ENCODE peak calls at places on chromosomes 7 and 10, in six cellular contexts. W, E, X, B, J and Q are unnamed samples.

GRCh38 chr7:77329466-77330168 is 86.5 kb downstream of the GSAP start:
- DNase-seq in W (no peak), B (no peak), J (no peak), X (no peak), E (no peak), Q (no peak)

GRCh38 chr7:16660702-16661464 is 14.9 kb downstream of the BZW2 start:
- DNase-seq in E (no peak), W (no peak), X (peak), B (no peak), J (peak), Q (peak)

GRCh38 chr7:23020742-23021401 is 6.9 kb upstream of the HYCC1 start:
- DNase-seq in B (no peak), W (no peak), X (peak), J (peak), E (no peak), Q (peak)

GRCh38 chr10:12875100-12875499 is 126.4 kb downstream of the CCDC3 start:
- DNase-seq in E (no peak), X (no peak), J (no peak), W (peak), B (peak), Q (peak)

GRCh38 chr10:69650589-69651261 is 20.7 kb downstream of the FAM241B start:
- DNase-seq in J (no peak), E (no peak), W (no peak), X (no peak), B (no peak), Q (no peak)

GRCh38 chr10:17835688-17836087 is 26.5 kb downstream of the MRC1 start:
- DNase-seq in X (peak), W (no peak), B (no peak), J (peak), E (peak), Q (peak)

GRCh38 chr7:129805086-129805719 is 147.6 kb downstream of the UBE2H start:
- DNase-seq in X (no peak), W (no peak), B (no peak), J (no peak), E (no peak), Q (no peak)

GRCh38 chr10:62250594-62251198 is 17.9 kb downstream of the RTKN2 start:
- DNase-seq in E (no peak), B (no peak), W (no peak), J (peak), X (peak), Q (peak)

GRCh38 chr10:114403545-114404161 is 649 bp downstream of the AFAP1L2 start:
- DNase-seq in B (no peak), E (peak), W (no peak), J (peak), X (no peak), Q (peak)

DNA sequence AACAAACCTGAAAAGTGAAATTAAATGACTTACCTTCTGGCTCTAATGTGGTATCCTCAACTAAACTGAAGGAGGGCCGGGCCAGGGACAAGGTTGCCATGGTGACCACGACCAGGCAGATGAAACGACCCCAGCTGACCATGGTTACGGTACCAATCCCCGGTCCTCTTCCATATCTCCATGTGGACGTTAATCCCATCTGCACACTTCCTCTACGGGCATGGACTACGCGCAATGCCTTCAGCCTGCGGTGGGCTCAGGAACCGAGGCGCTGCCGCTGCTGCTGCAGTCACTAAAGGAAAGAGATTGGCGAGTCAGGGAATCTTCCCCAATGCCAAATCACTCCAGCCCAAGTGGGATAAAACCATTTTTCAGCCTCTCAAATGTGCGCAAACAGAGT is 4.6 kb downstream of the FGFR2 start:
- DNase-seq in W (no peak), J (no peak), E (no peak), X (no peak), B (no peak), Q (no peak)
- H3K4me3 ChIP-seq in W (no peak), J (no peak), E (peak), X (no peak), B (no peak), Q (no peak)

GRCh38 chr10:86062151-86062550 is 304.4 kb downstream of the GRID1 start:
- DNase-seq in W (no peak), E (no peak), X (no peak), B (no peak), J (no peak), Q (no peak)
- TF ChIP-seq CTCF in W (no peak), E (no peak), X (no peak), B (no peak), J (no peak), Q (no peak)

DNA sequence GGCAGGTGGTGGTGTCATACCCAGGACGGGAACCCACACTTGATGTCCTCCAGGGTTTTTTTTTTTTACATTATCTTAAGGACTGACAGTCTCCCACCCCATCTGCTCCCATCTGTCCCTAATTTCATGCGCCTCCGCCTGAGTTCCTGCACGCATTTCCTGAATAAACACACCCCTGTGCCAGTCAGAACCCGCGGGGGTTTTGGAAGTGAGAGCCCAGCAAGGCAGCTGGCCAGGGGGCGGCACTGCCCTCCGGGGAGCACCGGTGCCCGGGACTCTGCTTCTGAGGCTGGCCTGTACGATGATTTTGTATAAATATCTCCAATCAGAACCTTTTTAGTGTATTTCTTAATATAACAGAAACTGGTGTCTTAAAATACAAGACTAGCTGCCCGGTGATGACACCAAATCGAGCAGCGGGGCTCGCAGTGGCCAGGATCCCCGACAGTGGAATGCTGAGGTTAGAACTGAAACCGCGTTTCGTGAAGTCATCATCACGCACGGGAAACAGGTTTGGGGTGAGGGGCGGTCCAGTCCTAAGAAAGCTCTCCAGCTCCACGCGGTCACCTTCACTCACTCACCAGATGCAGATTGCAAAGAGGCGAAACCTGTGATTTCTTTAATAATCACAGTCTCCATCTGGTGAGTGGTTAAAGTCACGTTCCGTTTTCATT is 19.8 kb downstream of the BNIP3 start:
- DNase-seq in B (no peak), J (no peak), E (no peak), W (no peak), X (no peak), Q (no peak)
- H3K4me3 ChIP-seq in B (no peak), J (no peak), E (no peak), W (no peak), X (no peak), Q (no peak)

GRCh38 chr7:158133515-158134271 is 453.9 kb downstream of the PTPRN2 start:
- DNase-seq in X (no peak), B (no peak), W (no peak), E (no peak), J (no peak), Q (no peak)
- TF ChIP-seq CTCF in X (no peak), B (no peak), W (no peak), E (no peak), J (no peak), Q (no peak)

DNA sequence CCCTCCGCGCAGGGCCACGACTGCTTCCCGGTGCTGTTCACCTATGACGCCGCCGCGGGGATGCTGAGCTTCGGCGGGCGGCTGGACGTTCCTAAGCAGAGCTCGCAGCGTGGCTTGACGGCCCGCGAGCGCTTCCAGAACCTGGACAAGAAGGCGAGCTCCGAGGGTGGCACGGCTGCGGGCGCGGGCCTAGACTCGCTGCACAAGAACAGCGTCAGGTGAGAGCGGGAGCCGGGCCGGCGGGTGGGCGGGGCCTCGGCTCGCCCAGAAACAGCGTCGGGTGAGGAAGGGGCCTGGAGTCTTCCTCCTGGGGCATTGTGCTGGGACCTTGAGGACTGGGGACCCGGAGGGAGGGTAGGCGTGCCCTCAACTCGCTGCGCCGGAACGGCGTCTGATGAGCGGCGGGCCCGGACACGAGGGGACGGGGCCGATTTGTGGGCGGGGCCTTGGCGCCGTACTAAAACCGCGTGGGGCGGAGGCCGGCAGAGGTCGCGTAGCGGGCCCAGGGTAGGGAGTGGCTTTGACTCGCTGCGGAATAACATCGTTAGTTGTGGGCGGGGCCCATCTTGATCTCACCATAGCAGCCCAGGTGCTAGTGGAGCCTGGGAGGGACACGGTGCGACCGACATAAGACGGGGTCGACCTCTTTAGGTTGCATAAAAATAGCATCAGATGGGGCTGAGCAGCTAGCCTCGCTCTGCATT is 15.6 kb downstream of the PDAP1 start:
- DNase-seq in E (peak), J (no peak), W (peak), X (peak), B (peak), Q (peak)
- H3K4me3 ChIP-seq in E (peak), J (peak), W (peak), X (peak), B (peak), Q (peak)

DNA sequence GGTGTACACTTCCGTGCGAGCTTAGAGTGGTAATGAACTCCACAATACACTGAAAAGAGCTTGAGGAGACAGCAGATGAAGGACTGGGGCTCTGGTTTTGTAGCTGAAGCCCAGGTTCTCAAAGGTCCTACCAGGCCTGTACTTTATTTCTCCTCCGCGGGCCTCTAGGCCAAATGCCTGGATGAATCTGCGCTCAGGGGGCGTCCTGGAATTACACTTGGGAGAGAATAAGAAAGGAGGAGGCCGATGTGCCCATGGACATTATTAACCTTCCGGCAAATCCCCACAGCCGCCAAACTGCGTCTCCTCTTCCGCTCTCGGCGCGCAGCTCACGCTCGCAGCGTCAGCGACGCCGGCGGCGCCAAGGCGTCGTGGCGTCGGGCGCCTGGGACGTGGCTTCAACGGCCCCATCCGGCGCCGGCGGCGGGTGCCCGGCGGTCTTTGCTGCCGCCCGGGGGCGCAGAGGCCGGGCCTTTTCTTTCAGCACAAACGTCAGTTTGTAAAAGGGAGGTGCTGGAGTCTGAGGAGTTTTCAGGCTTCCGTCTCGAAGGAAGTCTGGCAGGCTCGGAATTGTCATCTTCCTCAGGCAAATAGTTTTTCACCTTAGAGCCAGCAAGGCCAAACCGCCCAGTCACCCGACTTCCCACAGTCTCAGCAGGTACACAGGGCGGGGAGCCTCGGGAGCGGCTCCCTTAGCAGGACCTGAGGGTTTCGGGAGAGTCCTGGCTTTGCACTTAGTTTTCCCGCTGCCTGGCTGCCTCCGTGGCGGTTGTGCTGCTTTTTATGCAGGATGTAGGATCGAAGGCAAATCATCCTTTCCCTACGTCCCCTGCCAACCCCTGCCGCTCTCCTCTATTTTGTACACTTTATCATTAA is at the start of gene CCDC7:
- DNase-seq in E (peak), B (peak), W (peak), X (peak), J (peak), Q (peak)
- TF ChIP-seq CTCF in E (peak), B (peak), W (peak), X (peak), J (peak), Q (peak)

GRCh38 chr10:111316607-111317006 is 239.8 kb downstream of the ADRA2A start:
- DNase-seq in W (no peak), J (no peak), X (no peak), B (no peak), E (peak), Q (no peak)
- H3K4me3 ChIP-seq in W (no peak), J (no peak), X (no peak), B (peak), E (no peak), Q (no peak)

GRCh38 chr7:33339074-33339805 is 209.9 kb downstream of the BBS9 start:
- DNase-seq in W (no peak), J (no peak), B (no peak), E (no peak), X (peak), Q (no peak)
- TF ChIP-seq CTCF in W (no peak), J (no peak), B (no peak), E (no peak), X (no peak), Q (no peak)

GRCh38 chr10:31769564-31769963 is 159.1 kb downstream of the ARHGAP12 start:
- DNase-seq in J (peak), E (no peak), X (peak), W (no peak), B (no peak), Q (no peak)

GRCh38 chr10:31761156-31761555 is 167.5 kb downstream of the ARHGAP12 start:
- DNase-seq in X (no peak), B (no peak), J (no peak), E (no peak), W (no peak), Q (peak)

GRCh38 chr10:31768467-31768866 is 160.2 kb downstream of the ARHGAP12 start:
- DNase-seq in B (no peak), X (no peak), J (no peak), E (no peak), W (no peak), Q (peak)

GRCh38 chr10:31762306-31762705 is 166.3 kb downstream of the ARHGAP12 start:
- DNase-seq in B (no peak), X (no peak), W (no peak), E (no peak), J (no peak), Q (no peak)

DNA sequence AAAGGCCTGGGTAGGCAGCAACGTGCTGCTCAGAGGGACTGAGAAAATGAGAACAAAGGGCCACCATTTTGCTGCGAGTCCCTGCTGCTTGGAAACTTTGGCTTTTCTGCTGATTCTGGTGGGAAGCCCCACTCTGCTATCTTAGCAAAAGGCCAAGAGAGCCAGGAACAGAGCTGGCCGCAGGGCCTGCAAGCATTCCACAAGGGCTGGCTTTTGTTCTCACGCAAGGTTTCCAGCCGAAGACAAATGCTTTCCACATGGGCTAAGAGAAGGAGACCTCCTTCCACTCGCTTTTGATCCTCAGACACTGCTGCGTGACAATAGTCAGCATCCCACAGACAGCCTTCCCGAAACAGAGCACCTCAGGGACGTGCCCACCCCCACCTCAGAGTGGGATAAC is 163.1 kb downstream of the ARHGAP12 start:
- DNase-seq in B (no peak), J (no peak), W (no peak), X (no peak), E (no peak), Q (no peak)
- H3K4me3 ChIP-seq in B (no peak), J (no peak), W (no peak), X (no peak), E (no peak), Q (no peak)

GRCh38 chr10:14659626-14660196 is 115.0 kb downstream of the FAM107B start:
- DNase-seq in B (no peak), J (no peak), E (no peak), X (no peak), W (peak), Q (no peak)
- TF ChIP-seq CTCF in B (no peak), J (no peak), E (no peak), X (no peak), W (no peak), Q (no peak)